ENCODE peak calls at places on chromosomes 6 and 20, in six cellular contexts. E is AG09309; Q is right cardiac atrium; K is foreskin fibroblast; S is uterus; T is CD4-positive, alpha-beta memory T cell. Y is an unnamed sample.

GRCh38 chr6:132734694-132735236 is 20.9 kb upstream of the VNN1 start:
- DNase-seq in E (no peak), Q (no peak), K (peak; percentile 63), S (no peak), T (no peak), Y (peak; percentile 49)

GRCh38 chr6:19312291-19312978 is 524.7 kb upstream of the ID4 start:
- DNase-seq in E (no peak), Q (no peak), K (no peak), S (no peak), T (no peak), Y (no peak)

GRCh38 chr20:31572042-31572700 is 32.9 kb upstream of the ID1 start:
- DNase-seq in E (no peak), Q (peak; percentile 24), K (no peak), S (no peak), T (no peak), Y (no peak)

GRCh38 chr6:170435766-170436165 is 117.3 kb downstream of the PSMB1 start:
- DNase-seq in E (no peak), Q (no peak), K (no peak), S (no peak), T (no peak), Y (no peak)

GRCh38 chr20:3786665-3787639 is at the start of gene CENPB:
- DNase-seq in E (no peak), Q (peak; percentile 97), K (peak; percentile 95), S (peak; percentile 92), T (peak; percentile 94), Y (peak; percentile 83)

GRCh38 chr6:138690975-138691594 is 82.5 kb upstream of the CCDC28A start:
- DNase-seq in E (no peak), Q (no peak), K (no peak), S (no peak), T (no peak), Y (no peak)

GRCh38 chr6:21103626-21104224 is 489.8 kb upstream of the SOX4 start:
- DNase-seq in E (no peak), Q (no peak), K (no peak), S (no peak), T (no peak), Y (no peak)

GRCh38 chr6:12939314-12939713 is 222.7 kb downstream of the PHACTR1 start:
- DNase-seq in E (no peak), Q (no peak), K (no peak), S (no peak), T (no peak), Y (no peak)

GRCh38 chr6:35072698-35073055 is 68.5 kb downstream of the TCP11 start:
- DNase-seq in E (no peak), Q (peak; percentile 18), K (no peak), S (no peak), T (no peak), Y (no peak)

GRCh38 chr20:13821876-13822275 is 37.0 kb downstream of the NDUFAF5 start:
- DNase-seq in E (peak; percentile 17), Q (no peak), K (peak; percentile 67), S (no peak), T (no peak), Y (peak; percentile 43)

GRCh38 chr6:53888931-53889330 is 94.1 kb downstream of the LRRC1 start:
- DNase-seq in E (peak; percentile 37), Q (no peak), K (peak; percentile 36), S (no peak), T (no peak), Y (no peak)

GRCh38 chr6:26214826-26215199 is 127.6 kb downstream of the HFE start:
- DNase-seq in E (no peak), Q (no peak), K (no peak), S (no peak), T (no peak), Y (no peak)

GRCh38 chr6:148700047-148700712 is 46.6 kb upstream of the UST start:
- DNase-seq in E (no peak), Q (no peak), K (peak; percentile 42), S (no peak), T (no peak), Y (no peak)

GRCh38 chr6:24052632-24053031 is 73.4 kb upstream of the NRSN1 start:
- DNase-seq in E (no peak), Q (no peak), K (no peak), S (no peak), T (no peak), Y (no peak)

GRCh38 chr20:20489623-20490341 is 121.9 kb downstream of the INSM1 start:
- DNase-seq in E (no peak), Q (no peak), K (peak; percentile 23), S (no peak), T (no peak), Y (no peak)

GRCh38 chr20:56629464-56630085 is 469 bp downstream of the TFAP2C start:
- DNase-seq in E (no peak), Q (no peak), K (peak; percentile 49), S (no peak), T (no peak), Y (no peak)
- H3K4me3 ChIP-seq in E (peak overlapping the region; percentile 84), Q (peak overlapping the region; percentile 48), K (peak overlapping the region; percentile 78), S (peak overlapping the region; percentile 42), T (no peak overlapping the region), Y (no peak overlapping the region)

GRCh38 chr6:4693566-4693965 is 82.6 kb upstream of the CDYL start:
- DNase-seq in E (no peak), Q (no peak), K (no peak), S (no peak), T (no peak), Y (no peak)
- H3K4me3 ChIP-seq in E (no peak overlapping the region), Q (no peak overlapping the region), K (no peak overlapping the region), S (no peak overlapping the region), T (no peak overlapping the region), Y (no peak overlapping the region)

GRCh38 chr6:104477569-104477968 is 382.1 kb downstream of the HACE1 start:
- DNase-seq in E (no peak), Q (no peak), K (no peak), S (no peak), T (no peak), Y (no peak)

GRCh38 chr6:104473021-104473429 is 386.7 kb downstream of the HACE1 start:
- DNase-seq in E (no peak), Q (no peak), K (no peak), S (no peak), T (no peak), Y (no peak)

DNA sequence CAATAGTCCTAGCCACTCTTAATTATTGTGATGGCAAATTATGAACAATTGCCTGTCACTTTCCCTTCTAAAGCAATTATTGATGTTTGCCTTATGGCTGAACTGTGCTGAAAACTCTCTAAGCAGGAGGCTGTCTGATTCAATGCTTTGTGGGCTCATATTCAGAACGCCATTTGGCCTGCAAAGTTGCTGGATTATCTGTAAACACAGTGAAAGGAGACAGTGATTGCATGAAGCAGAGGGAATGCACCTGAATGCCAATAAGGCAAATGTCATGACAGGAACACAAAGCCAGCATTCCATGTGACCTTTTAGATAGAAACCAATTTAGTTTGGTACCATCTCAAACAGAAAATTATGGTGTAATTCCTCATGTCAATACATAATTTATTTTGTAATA is 387.5 kb downstream of the HACE1 start:
- DNase-seq in E (no peak), Q (no peak), K (no peak), S (no peak), T (no peak), Y (no peak)
- H3K4me3 ChIP-seq in E (no peak overlapping the region), Q (no peak overlapping the region), K (no peak overlapping the region), S (no peak overlapping the region), T (no peak overlapping the region), Y (no peak overlapping the region)

GRCh38 chr6:2237001-2237400 is 8.4 kb downstream of the GMDS start:
- DNase-seq in E (peak; percentile 78), Q (no peak), K (peak; percentile 87), S (no peak), T (no peak), Y (no peak)

GRCh38 chr6:2242311-2242710 is 3.1 kb downstream of the GMDS start:
- DNase-seq in E (no peak), Q (no peak), K (no peak), S (no peak), T (no peak), Y (no peak)

GRCh38 chr6:2245103-2245953 is at the start of gene GMDS:
- DNase-seq in E (peak; percentile 39), Q (peak; percentile 96), K (peak; percentile 97), S (peak; percentile 88), T (peak; percentile 83), Y (peak; percentile 72)

GRCh38 chr6:2244261-2245102 is 923 bp downstream of the GMDS start:
- DNase-seq in E (no peak), Q (no peak), K (peak; percentile 10), S (no peak), T (no peak), Y (peak; percentile 3)

GRCh38 chr6:2240961-2241360 is 4.4 kb downstream of the GMDS start:
- DNase-seq in E (no peak), Q (no peak), K (no peak), S (no peak), T (no peak), Y (no peak)
- H3K4me3 ChIP-seq in E (no peak overlapping the region), Q (no peak overlapping the region), K (no peak overlapping the region), S (no peak overlapping the region), T (no peak overlapping the region), Y (no peak overlapping the region)

GRCh38 chr6:88573971-88574370 is 389.4 kb downstream of the RNGTT start:
- DNase-seq in E (no peak), Q (no peak), K (no peak), S (no peak), T (no peak), Y (no peak)

GRCh38 chr6:88572449-88573139 is 390.8 kb downstream of the RNGTT start:
- DNase-seq in E (no peak), Q (no peak), K (no peak), S (no peak), T (no peak), Y (no peak)

GRCh38 chr6:88573561-88573960 is 389.9 kb downstream of the RNGTT start:
- DNase-seq in E (no peak), Q (no peak), K (no peak), S (no peak), T (no peak), Y (no peak)

GRCh38 chr6:88575536-88575935 is 387.9 kb downstream of the RNGTT start:
- DNase-seq in E (no peak), Q (no peak), K (no peak), S (no peak), T (no peak), Y (no peak)

GRCh38 chr6:88574666-88575065 is 388.8 kb downstream of the RNGTT start:
- DNase-seq in E (no peak), Q (no peak), K (no peak), S (no peak), T (no peak), Y (no peak)
- H3K4me3 ChIP-seq in E (no peak overlapping the region), Q (no peak overlapping the region), K (no peak overlapping the region), S (no peak overlapping the region), T (no peak overlapping the region), Y (no peak overlapping the region)

DNA sequence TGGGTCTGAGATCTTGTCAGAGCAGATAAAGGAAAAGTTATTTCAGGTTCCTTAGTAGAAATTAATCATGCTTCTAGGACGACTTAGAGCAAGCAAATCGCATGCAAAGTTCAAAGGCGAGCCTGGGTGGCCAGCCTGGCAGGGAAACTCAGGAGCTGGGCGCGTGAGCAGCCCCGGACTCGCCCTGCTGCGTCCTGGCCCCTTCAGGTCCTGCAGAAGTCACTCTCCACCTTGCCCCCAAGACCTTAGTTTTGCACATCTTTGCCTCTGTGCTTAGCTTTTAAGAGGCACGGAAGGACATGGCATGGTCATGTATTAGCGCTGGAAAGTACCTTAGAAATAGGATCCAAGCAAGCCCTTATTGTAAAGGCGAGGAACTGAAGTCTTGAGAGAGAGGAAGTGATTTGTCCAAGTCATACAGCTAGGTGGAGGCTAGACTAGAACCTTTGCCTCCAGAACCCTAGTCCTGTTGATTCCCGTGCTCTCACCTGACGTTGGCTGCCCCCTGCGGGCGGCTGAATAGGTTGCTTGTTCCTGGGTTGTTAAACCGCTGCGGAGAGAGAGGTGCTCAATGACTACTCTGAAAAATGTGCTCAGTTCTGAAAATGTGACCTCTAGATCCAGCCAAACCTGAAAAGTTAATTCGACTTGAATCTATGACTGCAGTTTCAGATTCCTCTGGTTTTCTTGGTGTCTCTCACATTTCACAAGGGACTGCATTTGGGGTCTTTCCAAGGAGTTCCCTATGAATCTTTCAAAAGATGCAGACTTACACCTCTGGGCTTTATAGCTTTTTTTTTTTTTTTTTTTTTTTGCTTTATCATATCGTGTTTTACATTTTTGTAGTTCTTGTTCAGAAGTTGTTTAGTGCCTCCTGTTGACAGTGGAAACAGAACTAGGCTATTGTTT is 2.7 kb downstream of the MYB start:
- DNase-seq in E (no peak), Q (peak; percentile 51), K (peak; percentile 54), S (peak; percentile 22), T (peak; percentile 65), Y (peak; percentile 81)
- H3K4me3 ChIP-seq in E (peak overlapping the region; percentile 48), Q (peak overlapping the region; percentile 1), K (peak overlapping the region; percentile 59), S (no peak overlapping the region), T (peak overlapping the region; percentile 51), Y (peak overlapping the region; percentile 84)

Y was measured in HL-60.